ENCODE peak calls at places on chromosome 17, in eight cellular contexts. One of them, this sample, is unnamed.

GRCh38 chr17:39939588-39940419 is 12.3 kb downstream of the LRRC3C start:
- DNase-seq in HL-60: no peak
- DNase-seq in PC-3: peak
- DNase-seq in AG04450: peak
- DNase-seq in thoracic aorta: no peak
- DNase-seq in keratinocyte: no peak
- DNase-seq in choroid plexus epithelial cell: peak
- DNase-seq in AG10803: peak
- DNase-seq in this sample: no peak

GRCh38 chr17:39243155-39243554 is 17.4 kb upstream of the STAC2 start:
- DNase-seq in choroid plexus epithelial cell: no peak
- DNase-seq in PC-3: no peak
- DNase-seq in keratinocyte: no peak
- DNase-seq in AG04450: no peak
- DNase-seq in thoracic aorta: no peak
- DNase-seq in AG10803: no peak
- DNase-seq in HL-60: no peak
- DNase-seq in this sample: no peak

GRCh38 chr17:9714801-9715200 is 69.5 kb downstream of the USP43 start:
- DNase-seq in keratinocyte: no peak
- DNase-seq in thoracic aorta: no peak
- DNase-seq in AG04450: no peak
- DNase-seq in choroid plexus epithelial cell: no peak
- DNase-seq in HL-60: no peak
- DNase-seq in PC-3: no peak
- DNase-seq in AG10803: no peak
- DNase-seq in this sample: no peak

GRCh38 chr17:39224778-39225307 is 902 bp downstream of the STAC2 start:
- DNase-seq in PC-3: no peak
- DNase-seq in keratinocyte: no peak
- DNase-seq in thoracic aorta: no peak
- DNase-seq in HL-60: no peak
- DNase-seq in AG10803: no peak
- DNase-seq in choroid plexus epithelial cell: no peak
- DNase-seq in AG04450: no peak
- DNase-seq in this sample: no peak

GRCh38 chr17:57033296-57033695 is 51.8 kb upstream of the AKAP1 start:
- DNase-seq in choroid plexus epithelial cell: peak
- DNase-seq in AG10803: no peak
- DNase-seq in PC-3: peak
- DNase-seq in keratinocyte: no peak
- DNase-seq in AG04450: no peak
- DNase-seq in thoracic aorta: peak
- DNase-seq in HL-60: no peak
- DNase-seq in this sample: no peak

GRCh38 chr17:7560172-7561027 is 1.3 kb upstream of the SENP3 start:
- DNase-seq in HL-60: no peak
- DNase-seq in AG10803: peak
- DNase-seq in AG04450: no peak
- DNase-seq in choroid plexus epithelial cell: peak
- DNase-seq in keratinocyte: no peak
- DNase-seq in thoracic aorta: no peak
- DNase-seq in PC-3: peak
- DNase-seq in this sample: no peak

GRCh38 chr17:57521606-57522435 is 223.3 kb downstream of the CCDC182 start:
- DNase-seq in PC-3: no peak
- DNase-seq in AG04450: no peak
- DNase-seq in HL-60: no peak
- DNase-seq in keratinocyte: no peak
- DNase-seq in choroid plexus epithelial cell: no peak
- DNase-seq in AG10803: no peak
- DNase-seq in thoracic aorta: no peak
- DNase-seq in this sample: no peak

GRCh38 chr17:32277284-32277683 is 11.7 kb downstream of the RHBDL3 start:
- DNase-seq in PC-3: no peak
- DNase-seq in thoracic aorta: no peak
- DNase-seq in keratinocyte: no peak
- DNase-seq in HL-60: no peak
- DNase-seq in choroid plexus epithelial cell: peak
- DNase-seq in AG10803: peak
- DNase-seq in AG04450: no peak
- DNase-seq in this sample: no peak

GRCh38 chr17:73750975-73751374 is 106.7 kb upstream of the SDK2 start:
- DNase-seq in HL-60: no peak
- DNase-seq in AG10803: no peak
- DNase-seq in keratinocyte: no peak
- DNase-seq in PC-3: no peak
- DNase-seq in choroid plexus epithelial cell: no peak
- DNase-seq in AG04450: no peak
- DNase-seq in thoracic aorta: no peak
- DNase-seq in this sample: no peak

GRCh38 chr17:12388206-12388605 is 277.5 kb upstream of the MYOCD start:
- DNase-seq in AG10803: peak
- DNase-seq in AG04450: peak
- DNase-seq in PC-3: no peak
- DNase-seq in thoracic aorta: no peak
- DNase-seq in HL-60: no peak
- DNase-seq in choroid plexus epithelial cell: peak
- DNase-seq in keratinocyte: no peak
- DNase-seq in this sample: no peak

GRCh38 chr17:69523252-69523861 is 108.9 kb downstream of the MAP2K6 start:
- DNase-seq in keratinocyte: no peak
- DNase-seq in PC-3: peak
- DNase-seq in choroid plexus epithelial cell: peak
- DNase-seq in AG04450: peak
- DNase-seq in HL-60: no peak
- DNase-seq in AG10803: peak
- DNase-seq in thoracic aorta: no peak
- DNase-seq in this sample: no peak

GRCh38 chr17:65455972-65456343 is 105.5 kb downstream of the AXIN2 start:
- DNase-seq in choroid plexus epithelial cell: peak
- DNase-seq in AG04450: no peak
- DNase-seq in HL-60: no peak
- DNase-seq in AG10803: peak
- DNase-seq in PC-3: peak
- DNase-seq in thoracic aorta: no peak
- DNase-seq in keratinocyte: no peak
- DNase-seq in this sample: no peak

GRCh38 chr17:31517524-31517923 is 126.0 kb downstream of the RAB11FIP4 start:
- DNase-seq in HL-60: no peak
- DNase-seq in AG10803: no peak
- DNase-seq in PC-3: peak
- DNase-seq in thoracic aorta: no peak
- DNase-seq in choroid plexus epithelial cell: no peak
- DNase-seq in keratinocyte: no peak
- DNase-seq in AG04450: no peak
- DNase-seq in this sample: no peak

GRCh38 chr17:40779181-40779909 is 3.0 kb downstream of the KRT27 start:
- DNase-seq in AG10803: peak
- DNase-seq in choroid plexus epithelial cell: no peak
- DNase-seq in keratinocyte: no peak
- DNase-seq in AG04450: no peak
- DNase-seq in HL-60: no peak
- DNase-seq in PC-3: no peak
- DNase-seq in thoracic aorta: no peak
- DNase-seq in this sample: no peak

GRCh38 chr17:68576811-68577551 is 24.2 kb downstream of the FAM20A start:
- DNase-seq in PC-3: no peak
- DNase-seq in AG10803: peak
- DNase-seq in choroid plexus epithelial cell: peak
- DNase-seq in AG04450: peak
- DNase-seq in HL-60: no peak
- DNase-seq in keratinocyte: no peak
- DNase-seq in thoracic aorta: no peak
- DNase-seq in this sample: no peak

GRCh38 chr17:64124609-64125008 is 5.3 kb downstream of the ERN1 start:
- DNase-seq in choroid plexus epithelial cell: no peak
- DNase-seq in keratinocyte: no peak
- DNase-seq in PC-3: no peak
- DNase-seq in HL-60: no peak
- DNase-seq in AG10803: no peak
- DNase-seq in thoracic aorta: no peak
- DNase-seq in AG04450: no peak
- DNase-seq in this sample: no peak

GRCh38 chr17:21524211-21524591 is 148.0 kb downstream of the KCNJ12 start:
- DNase-seq in thoracic aorta: no peak
- DNase-seq in choroid plexus epithelial cell: no peak
- DNase-seq in AG10803: no peak
- DNase-seq in HL-60: no peak
- DNase-seq in keratinocyte: no peak
- DNase-seq in PC-3: no peak
- DNase-seq in AG04450: peak
- DNase-seq in this sample: no peak

GRCh38 chr17:13544292-13544691 is 57.4 kb downstream of the HS3ST3A1 start:
- DNase-seq in AG04450: peak
- DNase-seq in HL-60: no peak
- DNase-seq in AG10803: peak
- DNase-seq in choroid plexus epithelial cell: peak
- DNase-seq in keratinocyte: peak
- DNase-seq in thoracic aorta: no peak
- DNase-seq in PC-3: peak
- DNase-seq in this sample: no peak

GRCh38 chr17:75406222-75406615 is 741 bp upstream of the GRB2 start:
- DNase-seq in choroid plexus epithelial cell: peak
- DNase-seq in AG10803: peak
- DNase-seq in HL-60: no peak
- DNase-seq in keratinocyte: no peak
- DNase-seq in AG04450: no peak
- DNase-seq in PC-3: peak
- DNase-seq in thoracic aorta: no peak
- DNase-seq in this sample: no peak

DNA sequence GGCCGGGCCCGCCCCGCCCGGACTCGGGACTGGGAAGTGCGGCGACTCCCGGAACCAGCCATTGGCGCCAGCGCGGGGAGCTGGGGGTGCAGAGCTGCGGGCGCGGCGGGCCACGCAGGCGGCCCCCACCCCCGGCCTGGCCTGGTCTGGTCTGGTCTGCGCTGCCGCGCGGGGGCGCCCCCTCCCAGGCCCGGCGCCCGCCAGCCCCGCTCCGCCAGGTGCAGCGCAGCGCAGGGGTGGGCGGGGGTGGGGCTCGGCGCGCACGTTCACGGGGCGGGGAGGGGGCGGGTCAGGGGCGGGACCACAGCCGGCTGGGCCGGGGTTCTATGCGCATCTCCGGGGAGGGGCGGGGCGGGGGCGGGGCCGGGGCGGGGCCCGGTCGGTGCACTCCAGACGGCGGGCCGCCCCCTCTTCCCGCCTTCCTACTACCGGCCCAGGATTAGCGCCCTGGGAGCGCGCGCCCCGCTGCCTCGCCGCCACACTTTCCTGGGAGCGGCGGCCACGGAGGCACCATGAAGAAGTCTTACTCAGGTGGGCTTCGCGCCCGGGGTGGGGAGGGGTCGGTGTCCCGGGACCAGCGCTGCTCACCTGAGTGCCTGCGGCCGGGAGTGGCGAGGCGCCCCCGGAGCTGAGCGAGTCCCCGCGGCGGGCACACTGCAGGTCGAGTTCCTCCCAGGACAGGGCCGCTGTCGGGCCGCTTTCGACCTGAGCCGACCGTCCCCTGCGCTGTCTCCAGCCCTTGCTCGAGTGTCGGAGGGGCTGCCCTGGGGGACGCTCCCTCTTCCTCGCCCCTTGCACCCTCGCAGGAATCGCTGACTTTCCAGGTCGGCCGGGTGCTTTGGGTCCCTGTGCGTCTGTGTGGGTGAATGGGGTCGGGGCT is 140.5 kb downstream of the SEC14L1 start:
- DNase-seq in AG10803: peak
- DNase-seq in AG04450: no peak
- DNase-seq in thoracic aorta: no peak
- DNase-seq in keratinocyte: no peak
- DNase-seq in PC-3: peak
- DNase-seq in HL-60: peak
- DNase-seq in choroid plexus epithelial cell: no peak
- DNase-seq in this sample: no peak
- TF ChIP-seq CTCF in AG10803: no peak
- TF ChIP-seq CTCF in AG04450: no peak
- TF ChIP-seq CTCF in thoracic aorta: no peak
- TF ChIP-seq CTCF in keratinocyte: no peak
- TF ChIP-seq CTCF in PC-3: peak
- TF ChIP-seq CTCF in HL-60: no peak
- TF ChIP-seq CTCF in choroid plexus epithelial cell: no peak
- TF ChIP-seq CTCF in this sample: peak

GRCh38 chr17:80414803-80415625 is at the start of gene ENDOV:
- DNase-seq in thoracic aorta: peak
- DNase-seq in choroid plexus epithelial cell: peak
- DNase-seq in AG10803: peak
- DNase-seq in keratinocyte: no peak
- DNase-seq in HL-60: peak
- DNase-seq in PC-3: peak
- DNase-seq in AG04450: peak
- DNase-seq in this sample: peak
- TF ChIP-seq CTCF in thoracic aorta: no peak
- TF ChIP-seq CTCF in choroid plexus epithelial cell: no peak
- TF ChIP-seq CTCF in AG10803: no peak
- TF ChIP-seq CTCF in keratinocyte: no peak
- TF ChIP-seq CTCF in HL-60: no peak
- TF ChIP-seq CTCF in PC-3: no peak
- TF ChIP-seq CTCF in AG04450: no peak
- TF ChIP-seq CTCF in this sample: peak

DNA sequence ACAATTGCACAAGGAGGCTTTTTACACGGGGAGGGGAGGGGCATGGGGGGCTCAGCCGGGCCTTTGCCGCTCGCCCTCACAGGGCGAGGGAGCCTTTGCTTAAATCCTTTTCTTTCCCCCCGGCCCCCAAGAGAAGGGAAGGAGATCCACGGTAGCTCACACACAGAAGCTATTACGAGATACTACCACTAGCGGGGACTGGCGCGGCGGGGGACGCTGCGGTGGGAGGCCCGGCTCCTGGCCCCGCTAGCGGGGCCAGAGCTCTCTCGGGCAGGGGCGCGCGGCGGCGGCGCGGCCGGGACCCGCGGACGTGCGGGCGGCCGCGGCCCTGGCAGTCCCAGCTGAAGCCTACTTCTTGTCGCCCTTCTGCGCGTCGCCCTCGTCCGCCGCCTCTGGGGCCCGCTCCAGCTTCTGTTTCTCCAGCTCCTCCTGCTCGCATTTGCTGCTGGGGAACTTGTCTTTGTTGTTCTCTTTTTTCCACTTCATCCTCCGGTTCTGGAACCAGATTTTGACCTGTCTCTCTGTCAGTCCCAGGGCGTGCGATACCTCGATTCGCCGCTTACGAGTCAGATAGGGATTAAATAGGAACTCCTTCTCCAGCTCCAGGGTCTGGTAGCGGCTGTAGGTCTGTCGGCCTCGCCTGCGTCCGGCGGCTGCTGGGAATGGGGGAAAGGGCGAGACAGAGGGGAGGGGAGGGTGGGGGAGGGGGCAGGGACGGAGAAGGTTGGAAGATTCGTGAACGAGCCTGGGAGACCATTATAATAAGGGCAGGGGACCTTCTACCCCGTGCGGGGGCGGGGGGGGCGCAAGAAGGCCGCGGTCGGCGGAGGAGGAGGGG is 2.0 kb downstream of the HOXB8 start:
- DNase-seq in AG10803: no peak
- DNase-seq in AG04450: no peak
- DNase-seq in HL-60: no peak
- DNase-seq in PC-3: no peak
- DNase-seq in keratinocyte: no peak
- DNase-seq in thoracic aorta: no peak
- DNase-seq in choroid plexus epithelial cell: peak
- DNase-seq in this sample: no peak
- TF ChIP-seq CTCF in AG10803: peak
- TF ChIP-seq CTCF in AG04450: peak
- TF ChIP-seq CTCF in HL-60: no peak
- TF ChIP-seq CTCF in PC-3: no peak
- TF ChIP-seq CTCF in keratinocyte: peak
- TF ChIP-seq CTCF in thoracic aorta: no peak
- TF ChIP-seq CTCF in choroid plexus epithelial cell: peak
- TF ChIP-seq CTCF in this sample: peak

GRCh38 chr17:47725446-47726109 is 7.5 kb upstream of the TBX21 start:
- DNase-seq in HL-60: no peak
- DNase-seq in PC-3: no peak
- DNase-seq in choroid plexus epithelial cell: no peak
- DNase-seq in AG04450: no peak
- DNase-seq in AG10803: no peak
- DNase-seq in thoracic aorta: no peak
- DNase-seq in keratinocyte: no peak
- DNase-seq in this sample: no peak
- TF ChIP-seq CTCF in HL-60: no peak
- TF ChIP-seq CTCF in PC-3: peak
- TF ChIP-seq CTCF in choroid plexus epithelial cell: peak
- TF ChIP-seq CTCF in AG04450: peak
- TF ChIP-seq CTCF in AG10803: peak
- TF ChIP-seq CTCF in thoracic aorta: no peak
- TF ChIP-seq CTCF in keratinocyte: no peak
- TF ChIP-seq CTCF in this sample: no peak